ENCODE peak calls at places on chromosomes 6 and 20, in ten cellular contexts. One of them, this sample, is unnamed.

GRCh38 chr20:19813839-19814238 is 55.8 kb downstream of the RIN2 start:
- DNase-seq in astrocyte of the cerebellum: no peak
- DNase-seq in T-helper 2 cell treated with Interferon-gamma antibody and Interleukin-4, amounts not matched to agents 5 μg/mL and 100 μg/mL, for 36 hours: no peak
- DNase-seq in IMR-90: peak
- DNase-seq in Caco-2: no peak
- DNase-seq in coronary artery: no peak
- DNase-seq in activated T-cell treated with anti-CD3 and anti-CD28 coated beads for 48 hours: no peak
- DNase-seq in type B pancreatic cell: no peak
- DNase-seq in AG09319: peak
- DNase-seq in lung microvascular endothelial cell: peak
- DNase-seq in this sample: no peak

GRCh38 chr6:73746776-73747175 is 50.8 kb downstream of the CD109 start:
- DNase-seq in astrocyte of the cerebellum: peak
- DNase-seq in T-helper 2 cell treated with Interferon-gamma antibody and Interleukin-4, amounts not matched to agents 5 μg/mL and 100 μg/mL, for 36 hours: no peak
- DNase-seq in IMR-90: peak
- DNase-seq in Caco-2: no peak
- DNase-seq in coronary artery: no peak
- DNase-seq in activated T-cell treated with anti-CD3 and anti-CD28 coated beads for 48 hours: no peak
- DNase-seq in type B pancreatic cell: no peak
- DNase-seq in AG09319: no peak
- DNase-seq in lung microvascular endothelial cell: no peak
- DNase-seq in this sample: no peak

GRCh38 chr6:156585859-156586258 is 191.3 kb upstream of the ARID1B start:
- DNase-seq in astrocyte of the cerebellum: no peak
- DNase-seq in T-helper 2 cell treated with Interferon-gamma antibody and Interleukin-4, amounts not matched to agents 5 μg/mL and 100 μg/mL, for 36 hours: no peak
- DNase-seq in IMR-90: no peak
- DNase-seq in Caco-2: no peak
- DNase-seq in coronary artery: no peak
- DNase-seq in activated T-cell treated with anti-CD3 and anti-CD28 coated beads for 48 hours: no peak
- DNase-seq in type B pancreatic cell: no peak
- DNase-seq in AG09319: no peak
- DNase-seq in lung microvascular endothelial cell: no peak
- DNase-seq in this sample: no peak

GRCh38 chr20:49892260-49893216 is 22.8 kb downstream of the SPATA2 start:
- DNase-seq in astrocyte of the cerebellum: no peak
- DNase-seq in T-helper 2 cell treated with Interferon-gamma antibody and Interleukin-4, amounts not matched to agents 5 μg/mL and 100 μg/mL, for 36 hours: no peak
- DNase-seq in IMR-90: no peak
- DNase-seq in Caco-2: no peak
- DNase-seq in coronary artery: no peak
- DNase-seq in activated T-cell treated with anti-CD3 and anti-CD28 coated beads for 48 hours: no peak
- DNase-seq in type B pancreatic cell: no peak
- DNase-seq in AG09319: no peak
- DNase-seq in lung microvascular endothelial cell: peak
- DNase-seq in this sample: no peak

GRCh38 chr6:9540534-9541126 is 874.2 kb downstream of the TFAP2A start:
- DNase-seq in astrocyte of the cerebellum: no peak
- DNase-seq in T-helper 2 cell treated with Interferon-gamma antibody and Interleukin-4, amounts not matched to agents 5 μg/mL and 100 μg/mL, for 36 hours: no peak
- DNase-seq in IMR-90: peak
- DNase-seq in Caco-2: peak
- DNase-seq in coronary artery: no peak
- DNase-seq in activated T-cell treated with anti-CD3 and anti-CD28 coated beads for 48 hours: no peak
- DNase-seq in type B pancreatic cell: no peak
- DNase-seq in AG09319: peak
- DNase-seq in lung microvascular endothelial cell: peak
- DNase-seq in this sample: no peak

GRCh38 chr6:17580518-17581048 is 19.5 kb upstream of the FAM8A1 start:
- DNase-seq in astrocyte of the cerebellum: peak
- DNase-seq in T-helper 2 cell treated with Interferon-gamma antibody and Interleukin-4, amounts not matched to agents 5 μg/mL and 100 μg/mL, for 36 hours: peak
- DNase-seq in IMR-90: no peak
- DNase-seq in Caco-2: peak
- DNase-seq in coronary artery: no peak
- DNase-seq in activated T-cell treated with anti-CD3 and anti-CD28 coated beads for 48 hours: peak
- DNase-seq in type B pancreatic cell: no peak
- DNase-seq in AG09319: no peak
- DNase-seq in lung microvascular endothelial cell: peak
- DNase-seq in this sample: no peak

GRCh38 chr6:113416166-113416565 is 441.0 kb upstream of the MARCKS start:
- DNase-seq in astrocyte of the cerebellum: no peak
- DNase-seq in T-helper 2 cell treated with Interferon-gamma antibody and Interleukin-4, amounts not matched to agents 5 μg/mL and 100 μg/mL, for 36 hours: no peak
- DNase-seq in IMR-90: peak
- DNase-seq in Caco-2: no peak
- DNase-seq in coronary artery: no peak
- DNase-seq in activated T-cell treated with anti-CD3 and anti-CD28 coated beads for 48 hours: no peak
- DNase-seq in type B pancreatic cell: no peak
- DNase-seq in AG09319: no peak
- DNase-seq in lung microvascular endothelial cell: no peak
- DNase-seq in this sample: no peak

GRCh38 chr6:10315034-10315433 is 99.8 kb downstream of the TFAP2A start:
- DNase-seq in astrocyte of the cerebellum: no peak
- DNase-seq in T-helper 2 cell treated with Interferon-gamma antibody and Interleukin-4, amounts not matched to agents 5 μg/mL and 100 μg/mL, for 36 hours: no peak
- DNase-seq in IMR-90: no peak
- DNase-seq in Caco-2: no peak
- DNase-seq in coronary artery: no peak
- DNase-seq in activated T-cell treated with anti-CD3 and anti-CD28 coated beads for 48 hours: no peak
- DNase-seq in type B pancreatic cell: no peak
- DNase-seq in AG09319: no peak
- DNase-seq in lung microvascular endothelial cell: no peak
- DNase-seq in this sample: no peak

GRCh38 chr6:111657146-111657545 is 51.5 kb upstream of the TRAF3IP2 start:
- DNase-seq in astrocyte of the cerebellum: no peak
- DNase-seq in T-helper 2 cell treated with Interferon-gamma antibody and Interleukin-4, amounts not matched to agents 5 μg/mL and 100 μg/mL, for 36 hours: no peak
- DNase-seq in IMR-90: peak
- DNase-seq in Caco-2: no peak
- DNase-seq in coronary artery: no peak
- DNase-seq in activated T-cell treated with anti-CD3 and anti-CD28 coated beads for 48 hours: no peak
- DNase-seq in type B pancreatic cell: no peak
- DNase-seq in AG09319: no peak
- DNase-seq in lung microvascular endothelial cell: peak
- DNase-seq in this sample: no peak

GRCh38 chr6:165943908-165944307 is 223.7 kb downstream of the TBXT start:
- DNase-seq in astrocyte of the cerebellum: no peak
- DNase-seq in T-helper 2 cell treated with Interferon-gamma antibody and Interleukin-4, amounts not matched to agents 5 μg/mL and 100 μg/mL, for 36 hours: no peak
- DNase-seq in IMR-90: no peak
- DNase-seq in Caco-2: no peak
- DNase-seq in coronary artery: no peak
- DNase-seq in activated T-cell treated with anti-CD3 and anti-CD28 coated beads for 48 hours: no peak
- DNase-seq in type B pancreatic cell: no peak
- DNase-seq in AG09319: no peak
- DNase-seq in lung microvascular endothelial cell: no peak
- DNase-seq in this sample: no peak

GRCh38 chr6:56954389-56955170 is at the start of gene BEND6:
- DNase-seq in astrocyte of the cerebellum: peak
- DNase-seq in T-helper 2 cell treated with Interferon-gamma antibody and Interleukin-4, amounts not matched to agents 5 μg/mL and 100 μg/mL, for 36 hours: peak
- DNase-seq in IMR-90: peak
- DNase-seq in Caco-2: peak
- DNase-seq in coronary artery: peak
- DNase-seq in activated T-cell treated with anti-CD3 and anti-CD28 coated beads for 48 hours: no peak
- DNase-seq in type B pancreatic cell: peak
- DNase-seq in AG09319: peak
- DNase-seq in lung microvascular endothelial cell: peak
- DNase-seq in this sample: no peak

GRCh38 chr20:10225439-10226080 is 6.9 kb downstream of the SNAP25 start:
- DNase-seq in astrocyte of the cerebellum: no peak
- DNase-seq in T-helper 2 cell treated with Interferon-gamma antibody and Interleukin-4, amounts not matched to agents 5 μg/mL and 100 μg/mL, for 36 hours: no peak
- DNase-seq in IMR-90: no peak
- DNase-seq in Caco-2: peak
- DNase-seq in coronary artery: no peak
- DNase-seq in activated T-cell treated with anti-CD3 and anti-CD28 coated beads for 48 hours: no peak
- DNase-seq in type B pancreatic cell: no peak
- DNase-seq in AG09319: no peak
- DNase-seq in lung microvascular endothelial cell: no peak
- DNase-seq in this sample: no peak

GRCh38 chr6:28225056-28225834 is at the start of gene ZSCAN9:
- DNase-seq in astrocyte of the cerebellum: peak
- DNase-seq in T-helper 2 cell treated with Interferon-gamma antibody and Interleukin-4, amounts not matched to agents 5 μg/mL and 100 μg/mL, for 36 hours: peak
- DNase-seq in IMR-90: peak
- DNase-seq in Caco-2: peak
- DNase-seq in coronary artery: peak
- DNase-seq in activated T-cell treated with anti-CD3 and anti-CD28 coated beads for 48 hours: peak
- DNase-seq in type B pancreatic cell: peak
- DNase-seq in AG09319: peak
- DNase-seq in lung microvascular endothelial cell: peak
- DNase-seq in this sample: peak

GRCh38 chr6:73027691-73028090 is 197.6 kb downstream of the KHDC1L start:
- DNase-seq in astrocyte of the cerebellum: no peak
- DNase-seq in T-helper 2 cell treated with Interferon-gamma antibody and Interleukin-4, amounts not matched to agents 5 μg/mL and 100 μg/mL, for 36 hours: no peak
- DNase-seq in IMR-90: no peak
- DNase-seq in Caco-2: no peak
- DNase-seq in coronary artery: no peak
- DNase-seq in activated T-cell treated with anti-CD3 and anti-CD28 coated beads for 48 hours: no peak
- DNase-seq in type B pancreatic cell: no peak
- DNase-seq in AG09319: no peak
- DNase-seq in lung microvascular endothelial cell: no peak
- DNase-seq in this sample: no peak

This sample was measured in brain pericyte.